ENCODE peak calls at places on chromosomes 11 and 22, in eight cellular contexts. One of them, this sample, is unnamed. For H3K4me1, the result is how much of the 10 kb centered on the place peaks cover.

GRCh38 chr11:18054511-18055103 is 8.5 kb upstream of the TPH1 start:
- DNase-seq in colonic mucosa: no peak
- DNase-seq in right atrium auricular region: no peak
- DNase-seq in tibial nerve: no peak
- DNase-seq in cardiac muscle cell: no peak
- DNase-seq in PC-3: no peak
- DNase-seq in pancreas: no peak
- DNase-seq in endothelial cell of umbilical vein: no peak
- DNase-seq in this sample: no peak

GRCh38 chr11:1242289-1242688 is 19.4 kb downstream of the MUC5B start:
- DNase-seq in colonic mucosa: no peak
- DNase-seq in right atrium auricular region: no peak
- DNase-seq in tibial nerve: no peak
- DNase-seq in cardiac muscle cell: no peak
- DNase-seq in PC-3: no peak
- DNase-seq in pancreas: no peak
- DNase-seq in endothelial cell of umbilical vein: no peak
- DNase-seq in this sample: no peak

GRCh38 chr11:125226701-125227100 is 62.1 kb downstream of the PKNOX2 start:
- DNase-seq in colonic mucosa: no peak
- DNase-seq in right atrium auricular region: no peak
- DNase-seq in tibial nerve: no peak
- DNase-seq in cardiac muscle cell: no peak
- DNase-seq in PC-3: no peak
- DNase-seq in pancreas: no peak
- DNase-seq in endothelial cell of umbilical vein: no peak
- DNase-seq in this sample: no peak

GRCh38 chr11:12237381-12237784 is 127.0 kb downstream of the MICAL2 start:
- DNase-seq in colonic mucosa: no peak
- DNase-seq in right atrium auricular region: no peak
- DNase-seq in tibial nerve: no peak
- DNase-seq in cardiac muscle cell: peak
- DNase-seq in PC-3: no peak
- DNase-seq in pancreas: no peak
- DNase-seq in endothelial cell of umbilical vein: no peak
- DNase-seq in this sample: no peak

GRCh38 chr11:113014262-113014661 is 53.0 kb downstream of the NCAM1 start:
- DNase-seq in colonic mucosa: no peak
- DNase-seq in right atrium auricular region: no peak
- DNase-seq in tibial nerve: no peak
- DNase-seq in cardiac muscle cell: peak
- DNase-seq in PC-3: no peak
- DNase-seq in pancreas: no peak
- DNase-seq in endothelial cell of umbilical vein: no peak
- DNase-seq in this sample: no peak

GRCh38 chr11:15576759-15577158 is 462.0 kb downstream of the INSC start:
- DNase-seq in colonic mucosa: no peak
- DNase-seq in right atrium auricular region: no peak
- DNase-seq in tibial nerve: no peak
- DNase-seq in cardiac muscle cell: no peak
- DNase-seq in PC-3: no peak
- DNase-seq in pancreas: no peak
- DNase-seq in endothelial cell of umbilical vein: no peak
- DNase-seq in this sample: no peak

GRCh38 chr11:116262370-116262769 is 510.4 kb downstream of the BUD13 start:
- DNase-seq in colonic mucosa: no peak
- DNase-seq in right atrium auricular region: no peak
- DNase-seq in tibial nerve: no peak
- DNase-seq in cardiac muscle cell: no peak
- DNase-seq in PC-3: no peak
- DNase-seq in pancreas: no peak
- DNase-seq in endothelial cell of umbilical vein: no peak
- DNase-seq in this sample: no peak

GRCh38 chr11:46643531-46643930 is 26.2 kb downstream of the ATG13 start:
- DNase-seq in colonic mucosa: no peak
- DNase-seq in right atrium auricular region: no peak
- DNase-seq in tibial nerve: no peak
- DNase-seq in cardiac muscle cell: no peak
- DNase-seq in PC-3: no peak
- DNase-seq in pancreas: no peak
- DNase-seq in endothelial cell of umbilical vein: no peak
- DNase-seq in this sample: no peak

GRCh38 chr11:122851366-122852011 is 13.2 kb downstream of the CRTAM start:
- DNase-seq in colonic mucosa: no peak
- DNase-seq in right atrium auricular region: no peak
- DNase-seq in tibial nerve: no peak
- DNase-seq in cardiac muscle cell: no peak
- DNase-seq in PC-3: no peak
- DNase-seq in pancreas: no peak
- DNase-seq in endothelial cell of umbilical vein: no peak
- DNase-seq in this sample: no peak

GRCh38 chr11:57787920-57788716 is 26.5 kb downstream of the CTNND1 start:
- DNase-seq in colonic mucosa: no peak
- DNase-seq in right atrium auricular region: no peak
- DNase-seq in tibial nerve: no peak
- DNase-seq in cardiac muscle cell: no peak
- DNase-seq in PC-3: no peak
- DNase-seq in pancreas: no peak
- DNase-seq in endothelial cell of umbilical vein: no peak
- DNase-seq in this sample: peak

GRCh38 chr11:2929880-2930704 is 872 bp upstream of the PHLDA2 start:
- DNase-seq in colonic mucosa: peak
- DNase-seq in right atrium auricular region: no peak
- DNase-seq in tibial nerve: no peak
- DNase-seq in cardiac muscle cell: no peak
- DNase-seq in PC-3: peak
- DNase-seq in pancreas: peak
- DNase-seq in endothelial cell of umbilical vein: peak
- DNase-seq in this sample: peak

GRCh38 chr22:22092101-22092500 is 109.5 kb upstream of the TOP3B start:
- DNase-seq in colonic mucosa: no peak
- DNase-seq in right atrium auricular region: no peak
- DNase-seq in tibial nerve: no peak
- DNase-seq in cardiac muscle cell: no peak
- DNase-seq in PC-3: no peak
- DNase-seq in pancreas: no peak
- DNase-seq in endothelial cell of umbilical vein: no peak
- DNase-seq in this sample: no peak

GRCh38 chr11:60528934-60529333 is 13.7 kb downstream of the MS4A13 start:
- DNase-seq in colonic mucosa: no peak
- DNase-seq in right atrium auricular region: no peak
- DNase-seq in tibial nerve: no peak
- DNase-seq in cardiac muscle cell: no peak
- DNase-seq in PC-3: no peak
- DNase-seq in pancreas: no peak
- DNase-seq in endothelial cell of umbilical vein: no peak
- DNase-seq in this sample: no peak

GRCh38 chr11:6531267-6531752 is 34.2 kb downstream of the DNHD1 start:
- DNase-seq in colonic mucosa: no peak
- DNase-seq in right atrium auricular region: no peak
- DNase-seq in tibial nerve: no peak
- DNase-seq in cardiac muscle cell: peak
- DNase-seq in PC-3: peak
- DNase-seq in pancreas: no peak
- DNase-seq in endothelial cell of umbilical vein: peak
- DNase-seq in this sample: no peak

GRCh38 chr11:57340228-57340627 is 2.1 kb downstream of the P2RX3 start:
- DNase-seq in colonic mucosa: no peak
- DNase-seq in right atrium auricular region: no peak
- DNase-seq in tibial nerve: no peak
- DNase-seq in cardiac muscle cell: peak
- DNase-seq in PC-3: peak
- DNase-seq in pancreas: peak
- DNase-seq in endothelial cell of umbilical vein: peak
- DNase-seq in this sample: no peak

GRCh38 chr11:7981758-7982157 is 5.4 kb upstream of the EIF3F start:
- DNase-seq in colonic mucosa: no peak
- DNase-seq in right atrium auricular region: no peak
- DNase-seq in tibial nerve: no peak
- DNase-seq in cardiac muscle cell: no peak
- DNase-seq in PC-3: no peak
- DNase-seq in pancreas: peak
- DNase-seq in endothelial cell of umbilical vein: no peak
- DNase-seq in this sample: no peak

GRCh38 chr11:93784935-93785360 is 866 bp downstream of the MED17 start:
- DNase-seq in colonic mucosa: no peak
- DNase-seq in right atrium auricular region: no peak
- DNase-seq in tibial nerve: no peak
- DNase-seq in cardiac muscle cell: peak
- DNase-seq in PC-3: no peak
- DNase-seq in pancreas: no peak
- DNase-seq in endothelial cell of umbilical vein: no peak
- DNase-seq in this sample: no peak

GRCh38 chr22:49849161-49850020 is 4.3 kb upstream of the ZBED4 start:
- DNase-seq in colonic mucosa: peak
- DNase-seq in right atrium auricular region: no peak
- DNase-seq in tibial nerve: no peak
- DNase-seq in cardiac muscle cell: no peak
- DNase-seq in PC-3: no peak
- DNase-seq in pancreas: no peak
- DNase-seq in endothelial cell of umbilical vein: no peak
- DNase-seq in this sample: no peak

GRCh38 chr22:42473484-42474193 is 41.4 kb upstream of the NFAM1 start:
- DNase-seq in colonic mucosa: peak
- DNase-seq in right atrium auricular region: no peak
- DNase-seq in tibial nerve: no peak
- DNase-seq in cardiac muscle cell: peak
- DNase-seq in PC-3: peak
- DNase-seq in pancreas: no peak
- DNase-seq in endothelial cell of umbilical vein: peak
- DNase-seq in this sample: peak

GRCh38 chr11:121681536-121681935 is 228.8 kb upstream of the SORL1-AS1 start:
- DNase-seq in colonic mucosa: no peak
- DNase-seq in right atrium auricular region: no peak
- DNase-seq in tibial nerve: no peak
- DNase-seq in cardiac muscle cell: no peak
- DNase-seq in PC-3: peak
- DNase-seq in pancreas: no peak
- DNase-seq in endothelial cell of umbilical vein: no peak
- DNase-seq in this sample: no peak

GRCh38 chr11:12179019-12179418 is 68.6 kb downstream of the MICAL2 start:
- DNase-seq in colonic mucosa: peak
- DNase-seq in right atrium auricular region: no peak
- DNase-seq in tibial nerve: no peak
- DNase-seq in cardiac muscle cell: peak
- DNase-seq in PC-3: no peak
- DNase-seq in pancreas: peak
- DNase-seq in endothelial cell of umbilical vein: no peak
- DNase-seq in this sample: peak

GRCh38 chr11:28009383-28009782 is 98.6 kb downstream of the KIF18A start:
- DNase-seq in colonic mucosa: no peak
- DNase-seq in right atrium auricular region: no peak
- DNase-seq in tibial nerve: no peak
- DNase-seq in cardiac muscle cell: no peak
- DNase-seq in PC-3: peak
- DNase-seq in pancreas: no peak
- DNase-seq in endothelial cell of umbilical vein: no peak
- DNase-seq in this sample: no peak

GRCh38 chr11:134908583-134908982 is 496.5 kb upstream of the B3GAT1 start:
- DNase-seq in colonic mucosa: no peak
- DNase-seq in right atrium auricular region: no peak
- DNase-seq in tibial nerve: no peak
- DNase-seq in cardiac muscle cell: no peak
- DNase-seq in PC-3: no peak
- DNase-seq in pancreas: no peak
- DNase-seq in endothelial cell of umbilical vein: no peak
- DNase-seq in this sample: no peak

GRCh38 chr11:84871116-84871515 is 756.0 kb downstream of the DLG2 start:
- DNase-seq in colonic mucosa: no peak
- DNase-seq in right atrium auricular region: no peak
- DNase-seq in tibial nerve: no peak
- DNase-seq in cardiac muscle cell: no peak
- DNase-seq in PC-3: peak
- DNase-seq in pancreas: no peak
- DNase-seq in endothelial cell of umbilical vein: no peak
- DNase-seq in this sample: no peak

GRCh38 chr11:132910016-132910760 is 622.1 kb downstream of the OPCML start:
- DNase-seq in colonic mucosa: no peak
- DNase-seq in right atrium auricular region: no peak
- DNase-seq in tibial nerve: no peak
- DNase-seq in cardiac muscle cell: no peak
- DNase-seq in PC-3: no peak
- DNase-seq in pancreas: no peak
- DNase-seq in endothelial cell of umbilical vein: no peak
- DNase-seq in this sample: no peak

GRCh38 chr11:10533323-10533722 is 7.7 kb downstream of the RNF141 start:
- DNase-seq in colonic mucosa: no peak
- DNase-seq in right atrium auricular region: no peak
- DNase-seq in tibial nerve: no peak
- DNase-seq in cardiac muscle cell: no peak
- DNase-seq in PC-3: no peak
- DNase-seq in pancreas: no peak
- DNase-seq in endothelial cell of umbilical vein: no peak
- DNase-seq in this sample: no peak
- H3K4me1 ChIP-seq in colonic mucosa: under half
- H3K4me1 ChIP-seq in right atrium auricular region: under half
- H3K4me1 ChIP-seq in tibial nerve: under half
- H3K4me1 ChIP-seq in cardiac muscle cell: under half
- H3K4me1 ChIP-seq in PC-3: under half
- H3K4me1 ChIP-seq in pancreas: under half
- H3K4me1 ChIP-seq in endothelial cell of umbilical vein: under half
- H3K4me1 ChIP-seq in this sample: under half

GRCh38 chr11:13602844-13603243 is 65.6 kb upstream of the FAR1 start:
- DNase-seq in colonic mucosa: no peak
- DNase-seq in right atrium auricular region: no peak
- DNase-seq in tibial nerve: no peak
- DNase-seq in cardiac muscle cell: no peak
- DNase-seq in PC-3: no peak
- DNase-seq in pancreas: no peak
- DNase-seq in endothelial cell of umbilical vein: no peak
- DNase-seq in this sample: no peak
- TF ChIP-seq CTCF in colonic mucosa: no peak
- TF ChIP-seq CTCF in right atrium auricular region: no peak
- TF ChIP-seq CTCF in tibial nerve: no peak
- TF ChIP-seq CTCF in cardiac muscle cell: no peak
- TF ChIP-seq CTCF in PC-3: no peak
- TF ChIP-seq CTCF in pancreas: no peak
- TF ChIP-seq CTCF in endothelial cell of umbilical vein: no peak
- TF ChIP-seq CTCF in this sample: no peak

DNA sequence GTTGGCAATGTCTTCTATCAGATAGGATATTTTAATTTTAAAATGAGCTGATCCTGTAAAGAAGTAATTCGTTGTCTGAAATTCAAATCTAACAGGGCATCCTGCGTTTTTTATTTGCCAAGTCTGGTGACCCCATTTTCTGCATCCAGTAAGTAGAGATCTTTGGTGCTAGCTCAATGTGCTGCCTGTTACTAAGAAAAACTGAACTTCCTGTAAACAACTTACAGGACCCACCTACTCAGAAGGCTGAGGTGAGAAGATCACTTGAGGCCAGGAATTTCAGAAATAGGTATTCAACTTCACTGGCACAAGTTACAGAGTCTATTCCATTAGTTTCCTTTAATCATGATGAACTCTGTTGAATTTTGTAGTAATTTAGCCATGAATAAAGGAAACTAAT is 4.0 kb downstream of the ARL14EP start:
- DNase-seq in colonic mucosa: no peak
- DNase-seq in right atrium auricular region: no peak
- DNase-seq in tibial nerve: no peak
- DNase-seq in cardiac muscle cell: no peak
- DNase-seq in PC-3: no peak
- DNase-seq in pancreas: no peak
- DNase-seq in endothelial cell of umbilical vein: no peak
- DNase-seq in this sample: no peak
- H3K4me3 ChIP-seq in colonic mucosa: no peak
- H3K4me3 ChIP-seq in right atrium auricular region: no peak
- H3K4me3 ChIP-seq in tibial nerve: no peak
- H3K4me3 ChIP-seq in cardiac muscle cell: no peak
- H3K4me3 ChIP-seq in PC-3: no peak
- H3K4me3 ChIP-seq in pancreas: no peak
- H3K4me3 ChIP-seq in endothelial cell of umbilical vein: no peak
- H3K4me3 ChIP-seq in this sample: no peak

GRCh38 chr11:102116453-102117205 is 6.4 kb downstream of the YAP1 start:
- DNase-seq in colonic mucosa: no peak
- DNase-seq in right atrium auricular region: no peak
- DNase-seq in tibial nerve: no peak
- DNase-seq in cardiac muscle cell: no peak
- DNase-seq in PC-3: no peak
- DNase-seq in pancreas: no peak
- DNase-seq in endothelial cell of umbilical vein: no peak
- DNase-seq in this sample: peak
- H3K4me1 ChIP-seq in colonic mucosa: under half
- H3K4me1 ChIP-seq in right atrium auricular region: under half
- H3K4me1 ChIP-seq in tibial nerve: under half
- H3K4me1 ChIP-seq in cardiac muscle cell: half or more
- H3K4me1 ChIP-seq in PC-3: half or more
- H3K4me1 ChIP-seq in pancreas: under half
- H3K4me1 ChIP-seq in endothelial cell of umbilical vein: under half
- H3K4me1 ChIP-seq in this sample: half or more

This sample was measured in Caco-2.